ENCODE peak calls at places on chromosomes 13 and 19, in four cellular contexts. K is mucosa of descending colon; N is CD8-positive, alpha-beta T cell; X is tibial nerve. M is an unnamed sample.

GRCh38 chr13:50485979-50486935 is 357.2 kb downstream of the DLEU7 start:
- DNase-seq in N (no peak), X (no peak), K (no peak), M (no peak)

GRCh38 chr13:102351486-102351885 is 50.4 kb downstream of the FGF14 start:
- DNase-seq in N (no peak), X (no peak), K (no peak), M (no peak)

GRCh38 chr13:100209857-100210580 is 121.1 kb downstream of the PCCA start:
- DNase-seq in K (no peak), X (no peak), N (no peak), M (no peak)

GRCh38 chr13:86838411-86839120 is 832.6 kb upstream of the SLITRK5 start:
- DNase-seq in X (no peak), N (no peak), K (no peak), M (no peak)

GRCh38 chr13:109517516-109517915 is 268.9 kb downstream of the IRS2 start:
- DNase-seq in N (no peak), X (no peak), K (no peak), M (no peak)

GRCh38 chr13:103291693-103292572 is 225.7 kb upstream of the SLC10A2 start:
- DNase-seq in X (no peak), N (no peak), K (no peak), M (no peak)

GRCh38 chr13:92175330-92175729 is 776.9 kb downstream of the GPC5 start:
- DNase-seq in K (peak), N (no peak), X (peak), M (peak)

GRCh38 chr13:26867451-26868067 is 107.0 kb upstream of the GPR12 start:
- DNase-seq in N (no peak), K (peak), X (no peak), M (peak)

GRCh38 chr19:3479819-3480215 is 508 bp downstream of the SMIM24 start:
- DNase-seq in K (peak), N (no peak), X (no peak), M (peak)

GRCh38 chr13:18959229-18959628 is 222.4 kb downstream of the TUBA3C start:
- DNase-seq in K (no peak), N (no peak), X (no peak), M (no peak)

GRCh38 chr13:23654111-23655110 is 84.2 kb downstream of the TNFRSF19 start:
- DNase-seq in N (no peak), X (no peak), K (no peak), M (no peak)

GRCh38 chr13:33015275-33015674 is 948 bp upstream of the KL start:
- DNase-seq in N (no peak), K (no peak), X (peak), M (no peak)

GRCh38 chr13:40064154-40064713 is 408.8 kb downstream of the COG6 start:
- DNase-seq in N (no peak), K (no peak), X (no peak), M (no peak)

GRCh38 chr19:17806945-17807344 is 12.0 kb downstream of the B3GNT3 start:
- DNase-seq in N (no peak), K (no peak), X (no peak), M (peak)

GRCh38 chr19:33493401-33494275 is 28.0 kb downstream of the PEPD start:
- DNase-seq in K (no peak), N (no peak), X (no peak), M (no peak)

GRCh38 chr13:20964904-20965303 is 62.4 kb upstream of the XPO4 start:
- DNase-seq in K (no peak), X (no peak), N (no peak), M (no peak)

GRCh38 chr19:6204212-6204611 is 68.7 kb downstream of the ACSBG2 start:
- DNase-seq in X (no peak), K (no peak), N (no peak), M (no peak)

GRCh38 chr19:42216653-42217521 is 590 bp downstream of the DEDD2 start:
- DNase-seq in N (peak), X (no peak), K (peak), M (peak)

GRCh38 chr19:40365613-40366401 is 17.3 kb downstream of the PLD3 start:
- DNase-seq in X (peak), K (peak), N (peak), M (peak)

GRCh38 chr13:82294226-82294625 is 1588.0 kb downstream of the SLITRK1 start:
- DNase-seq in X (no peak), K (no peak), N (no peak), M (no peak)

GRCh38 chr19:42279148-42279901 is 10.3 kb downstream of the CIC start:
- DNase-seq in N (no peak), X (no peak), K (no peak), M (no peak)

GRCh38 chr13:40984670-40985366 is 34.3 kb downstream of the ELF1 start:
- DNase-seq in K (no peak), X (no peak), N (no peak), M (peak)

GRCh38 chr19:29492761-29493160 is 33.0 kb upstream of the VSTM2B start:
- DNase-seq in N (no peak), X (no peak), K (no peak), M (no peak)

GRCh38 chr13:35984287-35984686 is 146.9 kb downstream of the DCLK1 start:
- DNase-seq in K (no peak), N (no peak), X (no peak), M (no peak)

GRCh38 chr13:35978607-35979316 is 152.4 kb downstream of the DCLK1 start:
- DNase-seq in K (peak), X (peak), N (no peak), M (peak)

GRCh38 chr13:35976126-35976525 is 155.1 kb downstream of the DCLK1 start:
- DNase-seq in K (no peak), X (no peak), N (no peak), M (no peak)

GRCh38 chr13:35983206-35983605 is 148.0 kb downstream of the DCLK1 start:
- DNase-seq in X (no peak), N (no peak), K (no peak), M (no peak)

GRCh38 chr13:35979378-35979911 is 151.7 kb downstream of the DCLK1 start:
- DNase-seq in X (peak), N (no peak), K (peak), M (no peak)
- H3K4me3 ChIP-seq in X (no peak), N (no peak), K (no peak), M (no peak)

GRCh38 chr19:1131718-1132552 is 28.1 kb downstream of the GPX4 start:
- DNase-seq in N (peak), X (peak), K (peak), M (peak)
- TF ChIP-seq CTCF in N (no peak), X (no peak), K (no peak), M (no peak)

DNA sequence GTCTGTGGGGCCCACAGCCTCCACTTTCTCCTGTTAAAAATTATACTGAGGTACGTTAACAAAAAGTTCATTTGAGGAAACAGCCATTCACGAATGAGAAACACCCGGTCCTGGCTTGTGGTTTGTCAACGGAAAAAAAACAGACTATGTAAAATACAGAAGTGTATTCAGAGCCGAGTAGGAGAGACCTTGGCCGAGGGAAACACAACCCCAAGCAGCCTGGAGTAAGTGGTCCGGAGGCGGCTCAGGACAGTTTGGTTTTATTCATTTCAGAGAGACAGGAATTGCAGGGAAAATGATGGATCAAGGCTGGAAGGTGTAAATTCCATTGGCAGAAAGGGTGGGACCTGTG is 714 bp downstream of the ZNF439 start:
- DNase-seq in N (no peak), X (no peak), K (no peak), M (no peak)
- H3K4me3 ChIP-seq in N (peak), X (peak), K (peak), M (peak)

GRCh38 chr13:99087130-99087953 is 109.5 kb upstream of the DOCK9 start:
- DNase-seq in K (peak), N (peak), X (peak), M (peak)
- TF ChIP-seq CTCF in K (peak), N (peak), X (no peak), M (no peak)

DNA sequence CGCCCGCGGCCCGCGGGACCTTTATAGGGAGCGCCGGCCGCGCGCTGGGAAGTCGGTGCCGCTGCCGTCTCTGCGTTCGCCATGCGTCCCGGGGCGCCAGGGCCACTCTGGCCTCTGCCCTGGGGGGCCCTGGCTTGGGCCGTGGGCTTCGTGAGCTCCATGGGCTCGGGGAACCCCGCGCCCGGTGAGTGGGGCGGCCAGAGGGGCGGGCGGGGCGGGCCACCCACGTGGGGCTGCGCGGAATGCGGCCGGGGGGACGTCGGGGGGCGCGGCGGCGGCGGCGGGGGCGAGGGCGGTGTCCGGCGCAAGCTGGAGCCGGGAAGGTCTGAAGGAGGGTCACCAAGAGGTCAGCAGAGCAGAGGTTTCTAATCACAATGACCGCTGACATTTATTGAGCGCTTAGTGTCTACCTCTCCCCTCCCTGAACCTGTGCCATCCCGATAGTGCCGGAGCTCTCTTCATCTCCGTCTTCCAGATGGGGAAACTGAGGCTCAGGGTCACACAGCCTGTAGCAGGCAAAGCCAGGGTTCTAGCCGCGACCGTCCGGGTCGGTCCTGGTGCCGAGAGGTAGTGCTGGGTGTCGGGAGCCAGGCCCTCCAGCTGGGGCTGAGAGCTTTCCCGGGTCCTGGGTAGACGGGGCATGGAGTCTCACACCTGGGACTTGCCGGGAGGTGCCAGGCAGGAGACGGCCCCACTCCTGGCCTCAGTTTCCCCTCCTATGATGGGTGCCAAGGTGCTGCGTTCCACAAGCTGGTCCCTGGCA is at the start of gene FSTL3:
- DNase-seq in X (no peak), K (no peak), N (no peak), M (no peak)
- H3K4me3 ChIP-seq in X (peak), K (no peak), N (no peak), M (no peak)

DNA sequence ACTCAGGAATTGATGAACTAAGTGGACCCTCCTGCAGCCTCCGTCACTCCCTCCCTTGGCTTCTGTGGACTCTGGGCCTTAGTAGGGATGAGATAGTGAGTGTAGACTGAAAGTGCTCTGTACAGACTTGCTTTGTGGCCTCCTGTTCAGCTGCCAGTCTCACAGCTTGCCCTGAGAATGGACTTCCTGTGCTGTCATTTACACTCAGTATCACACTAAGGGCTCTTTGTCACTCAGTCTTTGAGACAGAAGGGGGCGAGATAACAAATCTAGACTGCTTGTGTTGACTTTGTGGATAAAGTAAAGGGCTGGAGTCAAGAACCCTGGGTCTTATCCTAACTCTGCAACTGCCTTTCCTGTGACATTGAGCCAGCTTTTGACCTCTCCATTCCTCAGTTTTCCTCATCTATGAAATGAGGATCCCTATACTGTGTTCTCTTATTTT is 21.0 kb upstream of the SPRY2 start:
- DNase-seq in N (no peak), K (peak), X (no peak), M (peak)
- TF ChIP-seq CTCF in N (no peak), K (no peak), X (peak), M (no peak)

GRCh38 chr19:19239675-19240074 is 27.9 kb downstream of the NCAN start:
- DNase-seq in N (no peak), K (no peak), X (no peak), M (no peak)
- H3K4me3 ChIP-seq in N (no peak), K (no peak), X (no peak), M (no peak)

GRCh38 chr19:23439623-23440022 is 44.4 kb upstream of the ZNF91 start:
- DNase-seq in K (no peak), X (no peak), N (no peak), M (no peak)
- TF ChIP-seq CTCF in K (no peak), X (no peak), N (no peak), M (peak)

GRCh38 chr13:24680258-24680920 is at the start of gene ATP12A:
- DNase-seq in K (peak), N (peak), X (no peak), M (peak)
- H3K4me3 ChIP-seq in K (no peak), N (peak), X (peak), M (peak)